ENCODE peak calls at places on chromosome 11, in eight cellular contexts. F is omental fat pad, S is GM13977, J is neural crest cell, I is progenitor cell of endocrine pancreas, Y is neural progenitor cell, P is MM.1S, O is lower leg skin. M is an unnamed sample.

GRCh38 chr11:69359735-69360470 is 65.9 kb downstream of the MYEOV start:
- DNase-seq in I (no peak), P (no peak), F (no peak), J (no peak), O (peak), S (no peak), Y (no peak), M (no peak)

GRCh38 chr11:125390949-125391348 is 105.1 kb downstream of the FEZ1 start:
- DNase-seq in P (no peak), Y (peak), O (no peak), I (no peak), F (no peak), S (no peak), J (no peak), M (no peak)

GRCh38 chr11:65485820-65486219 is 13.0 kb upstream of the MALAT1 start:
- DNase-seq in S (no peak), O (no peak), J (no peak), Y (no peak), F (no peak), P (no peak), I (no peak), M (no peak)

GRCh38 chr11:7520981-7521487 is 7.2 kb downstream of the PPFIBP2 start:
- DNase-seq in J (no peak), F (no peak), S (peak), P (peak), I (no peak), O (no peak), Y (no peak), M (no peak)

GRCh38 chr11:76380161-76380976 is 563 bp downstream of the THAP12 start:
- DNase-seq in I (no peak), Y (no peak), P (peak), S (peak), F (no peak), J (peak), O (no peak), M (peak)

GRCh38 chr11:62841361-62842170 is 2.2 kb upstream of the WDR74 start:
- DNase-seq in Y (peak), I (peak), P (peak), J (peak), F (peak), S (peak), O (peak), M (peak)

GRCh38 chr11:86408845-86409244 is 34.2 kb downstream of the CCDC81 start:
- DNase-seq in O (no peak), F (no peak), S (no peak), J (no peak), P (no peak), Y (no peak), I (no peak), M (no peak)

GRCh38 chr11:69899957-69900821 is 81.0 kb upstream of the FGF3 start:
- DNase-seq in I (no peak), Y (no peak), J (no peak), O (no peak), F (no peak), S (no peak), P (no peak), M (no peak)

GRCh38 chr11:74685905-74686304 is 45.3 kb downstream of the CHRDL2 start:
- DNase-seq in I (no peak), S (no peak), F (no peak), J (no peak), P (no peak), O (peak), Y (no peak), M (no peak)

GRCh38 chr11:24513837-24514594 is 17.2 kb downstream of the LUZP2 start:
- DNase-seq in F (no peak), J (no peak), O (no peak), S (peak), Y (peak), P (no peak), I (no peak), M (no peak)

GRCh38 chr11:129695543-129696308 is 119.9 kb upstream of the TMEM45B start:
- DNase-seq in J (peak), F (no peak), P (peak), I (peak), O (peak), S (peak), Y (peak), M (no peak)

GRCh38 chr11:64970731-64971151 is 1.2 kb downstream of the MAJIN start:
- DNase-seq in J (no peak), O (peak), Y (no peak), I (no peak), S (no peak), P (no peak), F (no peak), M (no peak)

GRCh38 chr11:66360406-66361073 is 11.0 kb downstream of the SLC29A2 start:
- DNase-seq in S (no peak), I (no peak), J (no peak), Y (no peak), P (no peak), O (no peak), F (no peak), M (no peak)

GRCh38 chr11:76753950-76754349 is 29.2 kb upstream of the TSKU start:
- DNase-seq in J (no peak), Y (no peak), F (no peak), S (no peak), I (no peak), O (no peak), P (no peak), M (no peak)

GRCh38 chr11:16846305-16846704 is 107.9 kb downstream of the C11orf58 start:
- DNase-seq in Y (no peak), F (no peak), I (no peak), S (no peak), O (no peak), P (no peak), J (no peak), M (no peak)

GRCh38 chr11:23124249-23124648 is 264.0 kb upstream of the CCDC179 start:
- DNase-seq in J (no peak), I (no peak), S (no peak), F (no peak), O (no peak), Y (no peak), P (no peak), M (no peak)

GRCh38 chr11:69131644-69132300 is 24.0 kb upstream of the SMIM38 start:
- DNase-seq in J (peak), O (peak), S (peak), Y (peak), P (peak), F (peak), I (peak), M (no peak)

GRCh38 chr11:86670179-86670578 is 2.2 kb downstream of the ME3 start:
- DNase-seq in P (no peak), O (no peak), Y (no peak), S (no peak), I (no peak), J (no peak), F (no peak), M (no peak)

GRCh38 chr11:61547246-61547645 is 33.6 kb downstream of the SYT7 start:
- DNase-seq in J (no peak), F (no peak), Y (no peak), S (no peak), P (no peak), O (no peak), I (no peak), M (no peak)

DNA sequence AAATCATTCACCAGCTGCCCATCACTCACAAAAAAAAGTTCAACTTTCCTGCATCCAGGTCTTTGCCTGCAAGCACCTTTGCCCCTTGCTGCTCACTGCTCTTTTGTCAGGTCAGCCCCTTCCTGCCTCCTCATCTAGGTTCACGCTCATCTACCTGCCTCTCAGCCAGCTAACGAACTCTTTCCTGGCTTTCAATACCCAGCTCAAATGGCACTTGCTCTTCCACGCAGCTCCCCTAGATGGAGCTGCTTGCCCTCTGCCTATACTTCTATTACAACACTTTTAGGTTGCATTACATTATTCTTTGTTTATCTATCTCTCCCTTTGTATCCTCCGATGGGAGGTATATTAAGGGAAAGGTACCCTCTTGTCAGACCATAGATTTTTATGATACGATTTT is 78.9 kb upstream of the TBCEL start:
- DNase-seq in S (no peak), I (no peak), P (no peak), O (no peak), F (no peak), J (no peak), Y (no peak), M (no peak)
- TF ChIP-seq CTCF in S (peak), I (no peak), P (peak), O (no peak), F (no peak), J (peak), Y (peak), M (no peak)

GRCh38 chr11:93895106-93895862 is 44.9 kb upstream of the VSTM5 start:
- DNase-seq in F (no peak), O (no peak), I (no peak), Y (peak), S (peak), P (peak), J (peak), M (no peak)
- TF ChIP-seq CTCF in F (peak), O (no peak), I (peak), Y (peak), S (peak), P (peak), J (peak), M (peak)

GRCh38 chr11:92388380-92388779 is 163.8 kb downstream of the FAT3 start:
- DNase-seq in O (no peak), Y (no peak), S (no peak), J (no peak), P (no peak), F (no peak), I (no peak), M (no peak)
- TF ChIP-seq CTCF in O (no peak), Y (peak), S (no peak), J (peak), P (no peak), F (no peak), I (peak), M (no peak)

GRCh38 chr11:1360181-1360834 is 29.4 kb upstream of the BRSK2 start:
- DNase-seq in Y (no peak), I (no peak), J (no peak), S (no peak), O (no peak), F (no peak), P (no peak), M (no peak)
- TF ChIP-seq CTCF in Y (no peak), I (no peak), J (no peak), S (no peak), O (no peak), F (no peak), P (no peak), M (no peak)

GRCh38 chr11:121755191-121755590 is 302.4 kb upstream of the SORL1-AS1 start:
- DNase-seq in F (no peak), P (no peak), O (no peak), J (no peak), Y (peak), I (no peak), S (no peak), M (no peak)

GRCh38 chr11:121761171-121761570 is 308.4 kb upstream of the SORL1-AS1 start:
- DNase-seq in S (no peak), F (no peak), O (no peak), P (no peak), Y (no peak), I (no peak), J (no peak), M (no peak)

GRCh38 chr11:121754603-121755002 is 301.8 kb upstream of the SORL1-AS1 start:
- DNase-seq in S (no peak), P (no peak), O (peak), Y (no peak), F (no peak), I (no peak), J (no peak), M (no peak)

GRCh38 chr11:121762820-121763219 is 310.1 kb upstream of the SORL1-AS1 start:
- DNase-seq in O (no peak), J (no peak), P (no peak), Y (peak), S (no peak), F (no peak), I (no peak), M (no peak)

DNA sequence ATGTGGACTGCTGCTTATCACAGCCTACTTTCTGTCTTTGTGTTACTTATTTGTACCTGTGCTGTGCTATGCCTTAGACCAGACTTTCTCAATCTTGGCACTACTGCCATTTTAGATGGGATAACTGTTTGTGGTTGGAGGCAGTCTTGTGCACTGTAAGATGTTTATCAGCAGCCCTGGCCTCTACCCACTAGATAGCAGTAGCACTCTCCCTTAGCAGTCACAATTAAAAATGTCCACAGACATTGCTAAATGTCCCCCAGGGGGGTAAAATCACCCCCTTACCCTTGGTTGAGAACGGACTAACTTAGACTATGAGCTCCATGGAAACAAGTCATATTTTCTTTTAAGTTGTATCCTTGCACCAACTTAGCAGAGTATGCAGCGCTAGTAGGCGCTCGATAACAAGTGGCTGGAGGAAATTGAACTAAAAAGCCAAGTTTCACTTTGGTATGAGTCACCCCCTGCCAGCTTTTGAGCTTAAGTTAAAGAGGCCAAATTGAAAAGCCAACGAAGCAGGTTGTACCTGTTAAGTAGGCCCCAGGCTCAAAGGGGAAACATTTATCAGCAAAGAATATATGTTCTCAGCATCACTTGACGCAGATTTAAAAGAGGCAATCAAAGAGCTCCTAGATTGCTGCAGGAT is 304.8 kb upstream of the SORL1-AS1 start:
- DNase-seq in J (no peak), F (no peak), S (no peak), Y (no peak), I (no peak), O (no peak), P (peak), M (no peak)
- TF ChIP-seq CTCF in J (no peak), F (no peak), S (no peak), Y (no peak), I (no peak), O (no peak), P (no peak), M (no peak)

GRCh38 chr11:113476553-113476952 is 1.4 kb upstream of the DRD2 start:
- DNase-seq in I (no peak), F (no peak), J (no peak), Y (no peak), S (no peak), P (no peak), O (no peak), M (no peak)

GRCh38 chr11:113475160-113475761 is at the start of gene DRD2:
- DNase-seq in O (no peak), S (peak), P (no peak), Y (peak), I (peak), F (no peak), J (no peak), M (no peak)

GRCh38 chr11:113477321-113477720 is 2.1 kb upstream of the DRD2 start:
- DNase-seq in Y (peak), P (no peak), I (no peak), S (no peak), J (no peak), O (no peak), F (no peak), M (no peak)

GRCh38 chr11:113473983-113474361 is 1.2 kb downstream of the DRD2 start:
- DNase-seq in Y (no peak), J (no peak), P (no peak), F (no peak), S (peak), O (no peak), I (no peak), M (no peak)

DNA sequence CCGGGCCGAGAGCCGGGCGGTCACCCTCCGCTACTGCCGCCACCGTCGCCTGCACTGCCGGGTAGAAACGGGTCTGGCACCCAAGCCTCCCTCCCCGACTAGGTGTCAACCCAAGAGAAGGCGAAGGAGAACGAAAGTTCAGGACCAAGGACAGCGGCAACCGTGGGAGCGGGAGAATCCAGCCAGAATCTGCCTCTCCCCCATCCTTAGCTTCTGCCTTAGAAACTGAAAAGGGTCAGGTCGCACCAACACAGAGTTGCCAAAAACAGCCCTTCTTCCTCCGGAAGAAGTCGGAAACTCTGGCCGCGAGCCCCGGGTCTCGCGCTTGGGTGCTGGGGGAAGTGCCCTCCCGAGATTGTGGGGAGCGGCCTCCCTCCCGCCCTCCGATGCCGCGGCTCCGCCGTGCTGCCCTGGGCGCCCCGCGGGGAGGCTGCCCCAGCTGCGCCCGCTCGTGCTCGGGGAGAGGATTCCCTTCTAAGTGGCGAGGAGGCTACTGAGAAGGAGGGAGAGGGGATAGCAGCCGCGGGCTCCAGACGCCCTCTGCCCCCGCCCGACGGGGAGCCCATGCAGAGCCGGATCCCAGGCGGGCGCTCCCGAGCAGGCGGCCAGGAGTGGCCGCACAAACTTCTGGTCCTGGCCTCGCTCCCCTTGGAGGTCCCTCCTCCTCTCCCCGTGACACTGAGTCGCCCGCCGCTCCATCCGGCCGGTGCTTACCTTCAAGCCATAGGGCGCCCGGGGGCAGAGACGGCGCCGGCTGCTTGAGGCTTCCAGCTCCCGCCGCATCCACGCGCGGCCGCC is 637 bp downstream of the DRD2 start:
- DNase-seq in S (peak), P (peak), I (peak), Y (peak), J (peak), F (peak), O (peak), M (no peak)
- TF ChIP-seq CTCF in S (no peak), P (no peak), I (no peak), Y (no peak), J (no peak), F (no peak), O (no peak), M (no peak)

GRCh38 chr11:94329501-94329900 is 25.1 kb downstream of the IZUMO1R start:
- DNase-seq in J (no peak), F (no peak), I (no peak), P (no peak), S (no peak), Y (no peak), O (no peak), M (no peak)

GRCh38 chr11:94326947-94327346 is 22.6 kb downstream of the IZUMO1R start:
- DNase-seq in I (no peak), Y (no peak), J (no peak), F (no peak), P (no peak), S (no peak), O (no peak), M (no peak)

GRCh38 chr11:94322501-94322900 is 18.1 kb downstream of the IZUMO1R start:
- DNase-seq in Y (no peak), P (no peak), I (no peak), J (no peak), O (no peak), S (no peak), F (no peak), M (no peak)

GRCh38 chr11:94328587-94329080 is 24.3 kb downstream of the IZUMO1R start:
- DNase-seq in F (no peak), Y (no peak), S (no peak), O (no peak), J (no peak), I (no peak), P (no peak), M (no peak)

DNA sequence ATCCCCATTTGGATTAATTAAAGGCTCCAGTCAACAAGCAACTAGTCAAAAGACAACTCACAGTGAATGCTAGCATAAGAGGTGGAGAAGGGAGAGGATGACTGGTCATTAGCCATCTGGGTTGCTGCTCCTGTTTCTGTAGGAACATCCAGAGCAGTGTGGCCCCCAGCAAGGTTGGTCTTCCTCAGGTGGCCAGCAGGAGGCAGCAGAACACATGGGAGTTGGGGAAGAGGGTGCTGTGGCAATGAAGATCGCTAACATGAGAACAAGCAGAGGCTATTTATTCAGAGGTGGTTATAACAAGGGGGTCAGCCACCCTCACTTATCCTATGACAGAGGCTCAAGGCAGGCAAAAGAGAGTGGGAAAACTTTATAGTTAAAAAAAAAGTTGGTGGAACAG is 21.3 kb downstream of the IZUMO1R start:
- DNase-seq in P (peak), Y (peak), O (no peak), S (peak), J (no peak), I (peak), F (no peak), M (no peak)
- TF ChIP-seq CTCF in P (peak), Y (peak), O (no peak), S (peak), J (peak), I (peak), F (no peak), M (no peak)